ENCODE peak calls at places on chromosomes 13 and 19, in five cellular contexts. W is neuronal stem cell, E is IMR-90, I is H1, Y is trophoblast cell. N is an unnamed sample.

GRCh38 chr13:27954406-27954851 is 14.7 kb downstream of the CDX2 start:
- DNase-seq in E (no peak), Y (peak; percentile 25), W (no peak), I (no peak), N (peak; percentile 66)

GRCh38 chr19:47541507-47541906 is 26.6 kb upstream of the NAPA start:
- DNase-seq in Y (no peak), E (no peak), I (no peak), W (no peak), N (no peak)

GRCh38 chr13:20969182-20969581 is 66.6 kb upstream of the XPO4 start:
- DNase-seq in Y (no peak), W (no peak), I (no peak), E (peak; percentile 68), N (no peak)

GRCh38 chr13:23965346-23965745 is 68.0 kb upstream of the C1QTNF9B start:
- DNase-seq in E (no peak), W (no peak), Y (no peak), I (no peak), N (no peak)

GRCh38 chr19:5632657-5633056 is 9.8 kb downstream of the SAFB start:
- DNase-seq in W (no peak), I (no peak), E (no peak), Y (no peak), N (no peak)

GRCh38 chr19:29075149-29075548 is 137.8 kb downstream of the UQCRFS1 start:
- DNase-seq in W (no peak), E (no peak), I (no peak), Y (no peak), N (no peak)

GRCh38 chr13:37059848-37060192 is 332 bp upstream of the SUPT20H start:
- DNase-seq in W (no peak), E (no peak), I (no peak), Y (no peak), N (no peak)

GRCh38 chr19:3985643-3986259 is 488 bp upstream of the EEF2 start:
- DNase-seq in Y (no peak), I (no peak), W (peak; percentile 15), E (no peak), N (no peak)

GRCh38 chr19:4449022-4449825 is 8.4 kb downstream of the UBXN6 start:
- DNase-seq in I (no peak), W (no peak), Y (no peak), E (no peak), N (peak; percentile 31)

GRCh38 chr13:41955605-41956004 is 5.3 kb downstream of the VWA8 start:
- DNase-seq in E (no peak), I (no peak), W (no peak), Y (no peak), N (no peak)

GRCh38 chr13:113918580-113918979 is 54.7 kb upstream of the GAS6 start:
- DNase-seq in E (no peak), I (no peak), W (no peak), Y (no peak), N (peak; percentile 20)

GRCh38 chr13:37878496-37878895 is 8.9 kb upstream of the TRPC4 start:
- DNase-seq in E (peak; percentile 53), Y (no peak), W (no peak), I (no peak), N (no peak)

GRCh38 chr13:26372747-26373146 is 118.8 kb downstream of the CDK8 start:
- DNase-seq in W (no peak), Y (no peak), I (no peak), E (no peak), N (no peak)

GRCh38 chr13:99587893-99588606 is 86.8 kb downstream of the TM9SF2 start:
- DNase-seq in Y (no peak), E (no peak), I (no peak), W (no peak), N (no peak)

GRCh38 chr13:82717249-82717648 is 1165.0 kb downstream of the SLITRK1 start:
- DNase-seq in Y (no peak), I (no peak), W (no peak), E (peak; percentile 59), N (no peak)

GRCh38 chr19:50427997-50428425 is 4.7 kb upstream of the MYBPC2 start:
- DNase-seq in E (peak; percentile 69), W (no peak), Y (peak; percentile 68), I (peak; percentile 62), N (peak; percentile 85)

GRCh38 chr19:19404879-19405860 is at the start of gene GATAD2A:
- DNase-seq in E (peak; percentile 89), Y (peak; percentile 95), I (peak; percentile 66), W (peak; percentile 96), N (peak; percentile 84)
- H3K14ac ChIP-seq in E (peak within 1 kb of the TSS; percentile 80), Y (peak within 1 kb of the TSS; percentile 96), I (no peak within 1 kb of the TSS), W (peak within 1 kb of the TSS; percentile 78), N (peak within 1 kb of the TSS; percentile 82)

DNA sequence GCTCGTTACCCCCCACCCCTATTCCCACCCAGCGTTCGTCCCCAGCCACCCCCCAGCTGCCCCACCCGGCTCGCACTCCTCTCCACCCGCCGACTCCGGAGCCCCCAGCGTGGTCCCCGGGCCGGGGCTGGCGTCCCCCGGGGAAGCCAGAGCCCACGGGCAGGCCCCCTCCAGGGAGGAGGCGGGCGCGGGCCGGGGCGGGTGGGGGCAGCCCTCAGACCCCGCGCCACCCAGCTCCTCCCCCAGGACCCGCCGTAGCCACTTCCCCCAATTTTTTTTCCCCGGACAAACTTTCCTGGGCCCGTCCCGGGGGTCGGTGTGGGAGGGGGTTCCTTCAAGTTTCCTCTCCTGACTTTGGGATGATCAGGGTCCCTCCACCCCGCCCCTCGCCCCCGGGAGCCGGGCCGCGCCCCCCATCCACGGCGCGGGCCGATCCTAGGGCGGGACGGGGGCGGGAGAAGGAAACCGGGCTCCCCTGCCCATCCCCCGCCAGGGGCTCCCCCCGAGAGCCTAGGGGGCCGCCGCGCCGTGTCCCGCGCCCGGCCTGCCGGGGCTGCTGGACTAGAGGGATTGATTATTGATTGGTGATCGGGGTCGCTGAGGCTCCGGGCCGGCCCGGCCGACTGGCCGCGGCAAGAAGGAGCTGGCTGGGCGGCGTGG is 927 bp upstream of the TSHZ3 start:
- DNase-seq in W (no peak), Y (no peak), I (no peak), E (no peak), N (no peak)
- H3K14ac ChIP-seq in W (no peak overlapping the region), Y (peak overlapping the region; percentile 42), I (no peak overlapping the region), E (no peak overlapping the region), N (no peak overlapping the region)

DNA sequence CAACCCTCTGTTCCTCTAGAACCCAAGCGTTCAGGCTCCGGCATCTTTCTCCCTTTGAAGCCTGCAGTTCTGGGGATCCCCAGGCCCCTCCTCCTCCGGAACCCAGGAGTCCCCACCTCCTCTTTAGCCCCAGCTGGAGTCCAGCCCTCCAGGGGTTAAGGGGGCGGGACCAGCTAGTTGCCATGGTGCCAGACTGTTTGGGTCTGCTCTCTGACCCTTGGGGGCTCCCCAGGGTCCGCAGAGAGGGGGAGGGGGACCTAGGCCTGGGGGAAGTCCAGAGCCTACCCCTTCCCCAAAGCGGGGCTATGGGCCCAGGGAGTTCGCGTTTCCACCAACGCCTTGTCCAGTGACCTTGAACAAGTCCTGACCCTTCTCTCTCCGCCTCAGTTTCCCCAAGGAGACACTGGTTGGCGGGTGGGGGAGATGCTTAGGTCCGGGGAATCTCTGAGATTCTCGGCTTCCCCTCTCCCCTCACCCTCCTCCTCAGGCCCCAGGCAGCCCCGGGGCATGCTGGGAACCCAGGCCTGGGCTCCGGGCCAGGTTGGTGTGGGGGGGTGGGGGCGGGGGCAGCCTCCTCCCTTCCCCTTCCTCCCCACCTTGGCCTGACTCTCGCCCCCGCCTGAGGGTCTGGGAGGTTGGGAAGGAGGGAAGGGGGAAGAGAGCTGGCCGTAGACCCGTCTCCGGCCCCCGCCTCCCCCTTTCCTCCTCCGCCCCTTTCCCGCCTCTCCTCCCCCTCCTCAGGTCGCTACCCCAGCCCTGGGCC is 2.6 kb upstream of the SPACA6 start:
- DNase-seq in E (peak; percentile 68), Y (peak; percentile 68), I (no peak), W (peak; percentile 85), N (peak; percentile 83)
- H3K14ac ChIP-seq in E (peak overlapping the region; percentile 100), Y (peak overlapping the region; percentile 97), I (no peak overlapping the region), W (no peak overlapping the region), N (peak overlapping the region; percentile 95)

GRCh38 chr19:36140289-36141038 is 598 bp downstream of the CAPNS1 start:
- DNase-seq in I (no peak), Y (peak; percentile 90), E (peak; percentile 52), W (peak; percentile 36), N (peak; percentile 83)
- H3K14ac ChIP-seq in I (no peak overlapping the region), Y (peak overlapping the region; percentile 99), E (peak overlapping the region; percentile 98), W (no peak overlapping the region), N (peak overlapping the region; percentile 83)

GRCh38 chr19:33238750-33239149 is 13.1 kb upstream of the SLC7A10 start:
- DNase-seq in E (no peak), W (no peak), Y (no peak), I (no peak), N (no peak)

GRCh38 chr19:33240181-33240771 is 14.6 kb upstream of the SLC7A10 start:
- DNase-seq in Y (no peak), I (no peak), W (no peak), E (no peak), N (no peak)

GRCh38 chr19:33241091-33241529 is 15.5 kb upstream of the SLC7A10 start:
- DNase-seq in Y (no peak), I (no peak), E (no peak), W (no peak), N (no peak)

GRCh38 chr19:33241530-33242101 is 16.0 kb upstream of the SLC7A10 start:
- DNase-seq in W (no peak), I (no peak), Y (no peak), E (no peak), N (no peak)

DNA sequence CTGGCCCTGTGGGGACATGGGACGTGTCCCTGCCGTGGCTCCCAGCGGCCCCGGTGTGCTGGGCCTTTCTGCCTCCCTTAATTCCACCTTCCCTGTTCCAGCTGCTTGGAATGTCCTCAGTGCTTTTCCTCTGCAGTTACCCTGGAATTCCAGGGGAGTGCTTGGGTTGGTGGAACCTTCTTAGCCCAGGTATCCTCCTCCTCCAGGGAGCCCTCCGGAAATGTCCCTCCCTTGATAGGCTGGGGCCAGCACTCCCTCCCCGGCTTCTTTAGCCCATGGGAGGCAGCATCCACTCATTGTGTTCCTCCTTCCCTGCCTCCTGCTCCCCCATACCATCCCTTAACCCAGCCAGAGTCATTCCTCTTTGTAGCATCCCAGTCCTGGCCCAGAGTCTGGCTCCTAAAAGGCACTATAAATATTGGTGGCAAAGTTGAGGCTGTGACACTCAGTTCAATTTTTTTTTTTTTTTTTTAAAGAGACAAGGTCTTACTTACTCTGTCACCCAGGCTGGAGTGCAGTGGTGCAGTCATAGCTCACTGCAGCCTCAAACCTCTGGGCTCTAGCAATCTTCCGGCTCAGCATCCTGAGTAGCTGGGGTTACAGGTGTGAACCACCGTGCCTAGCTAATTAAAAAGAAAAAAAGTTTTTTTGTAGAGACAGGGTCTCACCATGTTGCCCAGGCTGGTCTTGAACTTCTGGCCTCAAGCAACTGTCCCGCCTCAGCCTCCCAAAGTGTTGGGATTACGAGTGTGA is 13.7 kb upstream of the SLC7A10 start:
- DNase-seq in Y (no peak), I (no peak), E (no peak), W (no peak), N (no peak)
- H3K14ac ChIP-seq in Y (no peak overlapping the region), I (no peak overlapping the region), E (no peak overlapping the region), W (no peak overlapping the region), N (no peak overlapping the region)

N was measured in H9.